ENCODE peak calls at places on chromosomes 6 and 20, in five cellular contexts. H is transverse colon, T is suprapubic skin, A is IMR-90, Z is adrenal gland. G is an unnamed sample.

GRCh38 chr6:161200610-161201201 is 73.2 kb downstream of the AGPAT4 start:
- DNase-seq in H (no peak), T (no peak), A (no peak), Z (no peak), G (no peak)

GRCh38 chr6:167093922-167094432 is 28.9 kb upstream of the CCR6 start:
- DNase-seq in H (peak), T (no peak), A (no peak), Z (no peak), G (no peak)

GRCh38 chr6:163260111-163260895 is 154.2 kb upstream of the QKI start:
- DNase-seq in H (no peak), T (no peak), A (no peak), Z (no peak), G (no peak)

GRCh38 chr6:96505363-96505762 is 16.2 kb upstream of the UFL1 start:
- DNase-seq in H (no peak), T (no peak), A (no peak), Z (no peak), G (no peak)

GRCh38 chr20:62303327-62304226 is 780 bp downstream of the ADRM1 start:
- DNase-seq in H (peak), T (no peak), A (no peak), Z (peak), G (peak)

GRCh38 chr6:78854501-78854900 is 12.8 kb upstream of the IRAK1BP1 start:
- DNase-seq in H (no peak), T (no peak), A (no peak), Z (no peak), G (no peak)

GRCh38 chr20:22575087-22575721 is 9.2 kb downstream of the FOXA2 start:
- DNase-seq in H (peak), T (no peak), A (no peak), Z (no peak), G (no peak)

GRCh38 chr20:38201356-38201755 is 36.3 kb upstream of the TGM2 start:
- DNase-seq in H (no peak), T (no peak), A (peak), Z (peak), G (no peak)

GRCh38 chr6:106502534-106502933 is 126.8 kb downstream of the RTN4IP1 start:
- DNase-seq in H (no peak), T (no peak), A (no peak), Z (no peak), G (no peak)

GRCh38 chr6:79536615-79536968 is 638 bp downstream of the LCA5 start:
- DNase-seq in H (peak), T (no peak), A (peak), Z (peak), G (peak)

GRCh38 chr20:61328906-61329558 is 77.0 kb downstream of the CDH4 start:
- DNase-seq in H (no peak), T (no peak), A (peak), Z (no peak), G (peak)

GRCh38 chr6:162177733-162178132 is 549.8 kb downstream of the PRKN start:
- DNase-seq in H (no peak), T (no peak), A (no peak), Z (peak), G (no peak)

GRCh38 chr6:125974214-125974866 is 12.0 kb upstream of the TRMT11 start:
- DNase-seq in H (no peak), T (no peak), A (peak), Z (no peak), G (peak)

GRCh38 chr6:36697481-36697903 is at the start of gene RAB44:
- DNase-seq in H (no peak), T (peak), A (no peak), Z (no peak), G (no peak)
- TF ChIP-seq POLR2A in H (no peak), T (no peak), A (no peak), Z (no peak), G (no peak)

DNA sequence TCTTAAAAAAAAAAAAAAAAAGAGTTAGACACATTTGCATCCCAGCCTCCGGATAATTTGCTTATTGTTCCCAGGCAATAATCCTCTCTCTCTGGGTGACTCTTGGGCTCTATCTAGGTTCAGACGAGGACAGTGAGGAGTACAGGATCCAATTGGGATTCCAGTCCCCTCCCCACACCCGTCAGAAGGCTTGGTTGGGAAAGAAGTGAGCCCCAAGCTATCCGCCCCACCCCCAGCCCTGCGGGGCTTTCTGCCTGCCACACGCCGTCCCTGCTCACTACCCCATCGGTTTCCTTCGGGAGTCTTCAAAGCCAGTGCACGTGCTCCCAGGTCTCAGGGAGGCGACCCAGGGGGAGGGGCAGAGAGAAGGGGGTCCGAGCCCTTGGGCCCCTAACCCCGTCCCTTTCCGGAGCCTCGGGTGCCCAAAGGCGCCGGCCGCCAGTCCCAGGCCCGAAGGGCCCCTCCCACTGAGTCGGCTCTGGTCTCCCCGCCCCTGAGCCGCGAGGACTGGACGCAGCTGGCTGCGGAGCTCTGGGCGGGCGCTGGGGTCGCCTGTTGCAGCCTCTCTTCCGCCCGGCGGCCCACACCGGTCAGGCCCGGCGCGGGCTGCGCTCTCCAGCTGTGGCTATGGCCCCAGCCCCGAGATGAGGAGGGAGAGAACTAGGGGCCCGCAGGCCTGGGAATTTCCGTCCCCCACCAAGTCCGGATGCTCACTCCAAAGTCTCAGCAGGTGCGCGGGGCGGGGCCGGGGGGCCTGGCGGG is 2.5 kb downstream of the MYMX start:
- DNase-seq in H (peak), T (no peak), A (peak), Z (peak), G (peak)
- TF ChIP-seq POLR2A in H (peak), T (peak), A (no peak), Z (peak), G (no peak)

GRCh38 chr6:107867302-107867615 is 43.1 kb upstream of the SCML4 start:
- DNase-seq in H (no peak), T (no peak), A (no peak), Z (no peak), G (no peak)
- TF ChIP-seq POLR2A in H (no peak), T (no peak), A (no peak), Z (no peak), G (no peak)

GRCh38 chr6:109093732-109094131 is 914 bp downstream of the SESN1 start:
- DNase-seq in H (no peak), T (no peak), A (peak), Z (no peak), G (peak)

GRCh38 chr6:109094351-109095035 is at the start of gene SESN1:
- DNase-seq in H (peak), T (peak), A (peak), Z (peak), G (peak)

GRCh38 chr6:109096198-109096597 is 891 bp downstream of the CEP57L1 start:
- DNase-seq in H (no peak), T (no peak), A (no peak), Z (no peak), G (peak)

GRCh38 chr6:109095821-109096084 is 446 bp downstream of the CEP57L1 start:
- DNase-seq in H (no peak), T (no peak), A (no peak), Z (no peak), G (no peak)

DNA sequence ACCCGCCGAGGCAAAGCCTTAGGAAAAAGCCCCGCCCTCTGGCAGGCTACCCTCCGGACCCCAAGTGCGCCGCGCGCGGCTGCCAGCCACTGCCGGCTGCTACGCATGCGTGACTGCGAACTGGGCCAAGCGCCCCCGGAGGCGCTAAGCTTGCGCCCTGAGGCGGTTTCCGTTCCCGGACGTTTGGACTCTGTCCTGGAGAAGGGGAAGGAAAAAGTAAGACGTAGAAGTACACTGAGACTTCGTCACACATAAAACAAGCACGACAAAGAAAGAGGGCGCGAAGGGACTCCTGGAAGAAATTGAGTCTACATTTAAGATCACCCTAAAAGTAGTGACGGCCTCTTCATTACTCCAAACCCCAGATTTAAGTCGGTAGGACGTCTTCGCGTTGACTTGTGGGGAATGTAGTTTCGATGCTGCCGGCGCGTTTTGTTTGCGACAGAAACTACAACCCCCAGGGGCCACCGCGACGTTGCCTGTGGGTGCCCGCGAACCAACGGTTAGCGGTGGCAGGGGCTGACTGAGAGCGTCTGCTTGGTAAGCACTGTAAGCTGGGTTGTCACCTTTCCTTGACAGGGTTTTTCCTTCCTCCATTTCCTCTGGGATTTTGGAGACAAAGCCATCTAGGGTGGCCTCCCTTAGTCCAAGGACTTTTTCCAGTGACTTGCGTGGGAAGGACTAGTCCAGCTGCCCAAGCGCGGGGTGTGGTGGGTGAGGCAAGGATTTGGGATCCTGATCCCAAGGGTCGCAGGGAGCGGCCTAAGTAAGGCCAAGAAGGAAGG is at the start of gene CEP57L1:
- DNase-seq in H (peak), T (peak), A (peak), Z (peak), G (peak)
- TF ChIP-seq POLR2A in H (peak), T (no peak), A (peak), Z (no peak), G (peak)

GRCh38 chr20:45833030-45833882 is at the start of gene SNX21:
- DNase-seq in H (peak), T (peak), A (peak), Z (peak), G (peak)
- TF ChIP-seq POLR2A in H (no peak), T (no peak), A (no peak), Z (peak), G (no peak)

GRCh38 chr6:18155864-18156396 is 708 bp downstream of the KDM1B start:
- DNase-seq in H (peak), T (peak), A (peak), Z (peak), G (peak)
- TF ChIP-seq POLR2A in H (no peak), T (no peak), A (no peak), Z (no peak), G (no peak)

DNA sequence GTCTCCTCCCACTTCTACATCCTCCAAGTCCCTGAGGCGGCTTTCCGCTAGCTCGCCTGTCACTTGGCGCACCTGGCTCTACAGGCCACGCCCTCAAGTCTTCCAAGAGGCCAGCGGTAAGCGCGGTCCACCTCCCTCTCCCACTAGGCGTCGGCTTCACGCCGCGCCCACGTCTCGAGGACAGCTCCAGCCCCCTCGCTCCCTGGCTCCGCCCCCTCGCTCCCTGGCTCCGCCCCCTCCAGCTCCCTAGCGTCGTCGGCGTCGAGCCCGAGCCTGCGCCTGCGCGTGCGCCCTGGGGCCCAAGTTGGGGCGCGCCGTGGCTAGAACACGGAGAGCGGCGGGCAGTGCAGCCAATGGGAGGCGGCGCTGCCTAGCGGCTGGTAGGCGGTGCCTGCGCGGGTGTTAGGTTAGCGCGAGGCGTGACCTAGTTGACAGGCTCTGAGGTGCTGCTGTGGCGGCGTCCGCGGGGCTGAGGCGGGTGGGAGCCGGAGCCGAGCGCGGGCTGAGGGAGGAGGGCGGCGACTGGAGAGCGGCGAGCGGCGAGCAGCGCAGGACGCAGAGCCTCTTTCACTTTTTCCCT is at the start of gene MACROD2:
- DNase-seq in H (peak), T (peak), A (peak), Z (peak), G (peak)
- TF ChIP-seq POLR2A in H (peak), T (no peak), A (no peak), Z (no peak), G (no peak)

DNA sequence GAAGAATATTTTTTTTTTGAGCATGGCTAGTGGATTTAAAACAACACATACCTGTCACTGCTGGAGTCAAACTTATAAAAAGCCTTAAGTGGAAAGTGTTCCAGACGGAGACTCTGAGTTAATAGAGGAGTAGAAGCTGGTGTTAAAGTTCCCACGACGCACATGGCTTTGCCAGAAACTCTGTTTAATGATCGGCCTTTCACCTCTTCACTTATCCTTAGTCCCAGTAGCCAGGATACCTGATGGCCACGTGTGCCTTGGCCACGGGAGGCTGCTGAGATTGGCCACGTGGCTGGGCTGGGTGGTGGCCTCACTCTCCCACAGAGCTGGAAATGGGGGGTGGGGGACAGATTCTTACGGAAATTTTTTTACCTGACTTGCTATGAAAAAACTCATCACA is 333.1 kb downstream of the ZFAND3 start:
- DNase-seq in H (no peak), T (no peak), A (no peak), Z (no peak), G (no peak)
- TF ChIP-seq POLR2A in H (no peak), T (no peak), A (no peak), Z (no peak), G (no peak)

DNA sequence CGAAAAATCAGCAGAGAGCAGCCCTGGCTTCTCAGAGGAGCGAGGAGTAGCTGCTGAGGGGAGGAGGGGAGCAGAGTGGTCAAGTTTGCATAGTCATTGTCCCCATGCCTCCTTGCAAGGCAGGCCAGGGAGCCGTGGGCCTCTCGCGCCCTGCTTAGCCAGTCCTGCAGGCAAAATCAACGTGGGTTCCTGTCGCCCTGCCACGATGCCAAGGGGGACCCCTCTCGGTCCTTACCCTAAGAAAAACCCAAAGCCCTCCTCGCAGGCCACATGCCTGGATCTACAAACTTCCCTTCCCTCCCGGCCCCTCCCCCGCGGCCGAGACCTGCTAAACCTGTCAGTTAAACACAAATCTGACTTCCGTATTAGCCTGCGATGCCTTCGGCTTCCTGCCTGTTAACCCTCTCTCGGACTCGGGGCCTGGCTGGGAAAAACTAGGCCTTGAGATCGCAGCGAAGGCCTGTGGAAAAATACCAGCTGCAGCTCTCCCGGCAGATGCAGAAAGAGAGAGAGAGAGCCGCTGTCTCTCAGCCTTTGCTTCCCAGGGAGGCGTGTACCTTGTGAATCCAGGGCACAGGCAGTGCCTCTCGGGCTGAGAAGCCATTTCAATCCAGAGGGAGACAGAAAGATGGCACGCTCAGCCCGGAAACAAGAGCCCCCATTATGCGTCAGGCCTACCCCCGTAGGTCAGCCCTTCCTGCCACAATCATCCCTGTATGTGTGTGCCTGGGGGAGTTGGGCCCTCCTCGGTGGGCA is 975 bp upstream of the ZMYND8 start:
- DNase-seq in H (peak), T (peak), A (peak), Z (peak), G (peak)
- TF ChIP-seq POLR2A in H (no peak), T (peak), A (peak), Z (peak), G (peak)

DNA sequence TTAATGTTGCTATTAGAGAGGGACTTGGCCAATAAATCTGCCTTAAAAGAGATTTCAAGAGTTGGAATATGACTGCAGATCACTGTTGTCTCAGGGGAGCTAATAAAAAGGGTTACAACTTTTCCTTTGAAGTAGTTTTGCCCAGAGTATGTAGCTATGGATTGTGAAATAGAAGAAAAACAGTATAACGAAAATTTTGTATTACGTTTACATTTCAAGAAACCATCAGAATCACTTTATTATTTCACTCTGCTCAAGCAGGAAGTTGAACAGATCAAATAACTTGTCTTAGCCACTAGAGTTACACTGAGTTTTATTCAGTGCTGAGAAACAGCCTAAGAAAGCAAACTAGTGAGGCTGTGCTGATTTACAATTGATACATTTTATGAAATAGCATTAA is 3.0 kb upstream of the ZSCAN26 start:
- DNase-seq in H (no peak), T (no peak), A (peak), Z (no peak), G (no peak)
- TF ChIP-seq POLR2A in H (no peak), T (no peak), A (no peak), Z (no peak), G (no peak)